ENCODE peak calls at places on chromosomes 1 and 21, in four cellular contexts. One of them, this sample, is unnamed.

GRCh38 chr1:206931709-206932108 is 10.0 kb upstream of the FCMR start:
- DNase-seq in GOT3: no peak
- DNase-seq in cardiac fibroblast: no peak
- DNase-seq in NCI-H1092: no peak
- DNase-seq in this sample: no peak

GRCh38 chr1:47865881-47866535 is 131.2 kb downstream of the TRABD2B start:
- DNase-seq in GOT3: no peak
- DNase-seq in cardiac fibroblast: no peak
- DNase-seq in NCI-H1092: no peak
- DNase-seq in this sample: no peak

GRCh38 chr1:151311589-151312331 is 15.5 kb downstream of the PI4KB start:
- DNase-seq in GOT3: peak
- DNase-seq in cardiac fibroblast: peak
- DNase-seq in NCI-H1092: no peak
- DNase-seq in this sample: no peak

GRCh38 chr1:6811587-6811986 is 26.3 kb downstream of the CAMTA1 start:
- DNase-seq in GOT3: no peak
- DNase-seq in cardiac fibroblast: peak
- DNase-seq in NCI-H1092: no peak
- DNase-seq in this sample: no peak

GRCh38 chr1:204449631-204450280 is 38.1 kb upstream of the PPP1R15B start:
- DNase-seq in GOT3: no peak
- DNase-seq in cardiac fibroblast: no peak
- DNase-seq in NCI-H1092: no peak
- DNase-seq in this sample: no peak

GRCh38 chr1:53412285-53413174 is 46.7 kb upstream of the DMRTB1 start:
- DNase-seq in GOT3: no peak
- DNase-seq in cardiac fibroblast: no peak
- DNase-seq in NCI-H1092: no peak
- DNase-seq in this sample: no peak

GRCh38 chr1:6109688-6110087 is 64.0 kb downstream of the KCNAB2 start:
- DNase-seq in GOT3: no peak
- DNase-seq in cardiac fibroblast: no peak
- DNase-seq in NCI-H1092: no peak
- DNase-seq in this sample: no peak

GRCh38 chr1:37325010-37325409 is 149.4 kb upstream of the ZC3H12A start:
- DNase-seq in GOT3: no peak
- DNase-seq in cardiac fibroblast: no peak
- DNase-seq in NCI-H1092: no peak
- DNase-seq in this sample: no peak

GRCh38 chr1:63921357-63921756 is 147.5 kb downstream of the ROR1 start:
- DNase-seq in GOT3: no peak
- DNase-seq in cardiac fibroblast: no peak
- DNase-seq in NCI-H1092: no peak
- DNase-seq in this sample: no peak

GRCh38 chr1:29519733-29520132 is 283.4 kb downstream of the PTPRU start:
- DNase-seq in GOT3: no peak
- DNase-seq in cardiac fibroblast: no peak
- DNase-seq in NCI-H1092: peak
- DNase-seq in this sample: no peak

GRCh38 chr21:31396399-31396798 is 52.3 kb upstream of the TIAM1 start:
- DNase-seq in GOT3: no peak
- DNase-seq in cardiac fibroblast: no peak
- DNase-seq in NCI-H1092: no peak
- DNase-seq in this sample: no peak

GRCh38 chr1:180131510-180131909 is 23.2 kb upstream of the QSOX1 start:
- DNase-seq in GOT3: no peak
- DNase-seq in cardiac fibroblast: peak
- DNase-seq in NCI-H1092: no peak
- DNase-seq in this sample: no peak

GRCh38 chr1:51575406-51576084 is 41.3 kb upstream of the OSBPL9 start:
- DNase-seq in GOT3: no peak
- DNase-seq in cardiac fibroblast: peak
- DNase-seq in NCI-H1092: no peak
- DNase-seq in this sample: no peak

GRCh38 chr1:6688001-6688400 is 13.6 kb downstream of the DNAJC11 start:
- DNase-seq in GOT3: no peak
- DNase-seq in cardiac fibroblast: peak
- DNase-seq in NCI-H1092: no peak
- DNase-seq in this sample: no peak

GRCh38 chr21:26246073-26246472 is 75.5 kb upstream of the APP start:
- DNase-seq in GOT3: no peak
- DNase-seq in cardiac fibroblast: no peak
- DNase-seq in NCI-H1092: no peak
- DNase-seq in this sample: no peak

GRCh38 chr1:116407033-116407432 is 34.0 kb downstream of the ATP1A1 start:
- DNase-seq in GOT3: no peak
- DNase-seq in cardiac fibroblast: no peak
- DNase-seq in NCI-H1092: no peak
- DNase-seq in this sample: no peak